ENCODE peak calls at places on chromosomes 11 and 22, in four cellular contexts. D is T-helper 1 cell, I is hepatic stellate cell, W is endothelial cell of umbilical vein. Z is an unnamed sample.

GRCh38 chr11:28999620-29000019 is 891.4 kb downstream of the METTL15 start:
- DNase-seq in D (no peak), I (no peak), W (no peak), Z (no peak)

GRCh38 chr11:114073506-114074381 is 14.2 kb downstream of the ZBTB16 start:
- DNase-seq in D (no peak), I (no peak), W (no peak), Z (no peak)

GRCh38 chr22:36144886-36145541 is 15.5 kb downstream of the APOL3 start:
- DNase-seq in D (no peak), I (peak; percentile 64), W (peak; percentile 77), Z (no peak)

GRCh38 chr11:11148104-11148509 is 204.9 kb downstream of the CSNK2A3 start:
- DNase-seq in D (peak; percentile 18), I (peak; percentile 53), W (no peak), Z (no peak)

GRCh38 chr11:77113382-77114088 is 10.9 kb downstream of the OMP start:
- DNase-seq in D (no peak), I (peak; percentile 63), W (peak; percentile 26), Z (no peak)

GRCh38 chr11:76670475-76671235 is at the start of gene LRRC32:
- DNase-seq in D (peak; percentile 8), I (no peak), W (peak; percentile 82), Z (no peak)

GRCh38 chr11:123174196-123175183 is 20.6 kb downstream of the CLMP start:
- DNase-seq in D (no peak), I (peak; percentile 81), W (no peak), Z (no peak)

GRCh38 chr11:78078218-78079167 is 1.2 kb downstream of the NDUFC2 start:
- DNase-seq in D (no peak), I (no peak), W (no peak), Z (no peak)

GRCh38 chr22:22033803-22034468 is 51.3 kb upstream of the TOP3B start:
- DNase-seq in D (no peak), I (no peak), W (no peak), Z (no peak)

GRCh38 chr11:27319065-27319464 is 44.0 kb downstream of the CCDC34 start:
- DNase-seq in D (no peak), I (peak; percentile 56), W (no peak), Z (no peak)

GRCh38 chr11:20158597-20159257 is 1.5 kb downstream of the DBX1 start:
- DNase-seq in D (no peak), I (peak; percentile 72), W (peak; percentile 60), Z (no peak)

GRCh38 chr22:21693333-21693998 is 27.7 kb downstream of the PPIL2 start:
- DNase-seq in D (no peak), I (no peak), W (no peak), Z (no peak)

GRCh38 chr11:119773016-119773415 is 44.0 kb upstream of the NECTIN1 start:
- DNase-seq in D (no peak), I (no peak), W (no peak), Z (no peak)